ENCODE peak calls at places on chromosomes 2 and 18, in eight cellular contexts. F, Z, V, L, X, W, T and A are unnamed samples.

GRCh38 chr18:75854174-75854573 is 426.7 kb upstream of the SMIM21 start:
- ATAC-seq in X (peak), F (no peak), T (no peak), W (peak), Z (no peak), L (no peak), V (no peak), A (no peak)

GRCh38 chr2:19425419-19425818 is 67.0 kb upstream of the OSR1 start:
- ATAC-seq in T (no peak), F (no peak), V (no peak), X (no peak), W (no peak), L (no peak), Z (no peak), A (no peak)

GRCh38 chr2:168945508-168945907 is 44.4 kb downstream of the G6PC2 start:
- ATAC-seq in F (no peak), T (no peak), X (no peak), Z (no peak), L (no peak), V (no peak), W (no peak), A (no peak)

GRCh38 chr2:207223051-207223450 is 57.3 kb upstream of the KLF7 start:
- ATAC-seq in W (no peak), L (peak), T (no peak), Z (peak), X (no peak), F (peak), V (no peak), A (peak)

GRCh38 chr2:18178736-18179349 is 300.4 kb downstream of the KCNS3 start:
- ATAC-seq in X (peak), V (peak), F (peak), Z (peak), L (peak), T (peak), W (peak), A (peak)

GRCh38 chr2:23433282-23433681 is 48.3 kb downstream of the KLHL29 start:
- ATAC-seq in W (no peak), L (no peak), F (no peak), X (no peak), T (no peak), Z (no peak), V (no peak), A (no peak)

GRCh38 chr18:69531973-69532372 is 131.3 kb downstream of the DOK6 start:
- ATAC-seq in F (no peak), L (no peak), X (no peak), T (no peak), V (no peak), W (no peak), Z (no peak), A (no peak)

GRCh38 chr2:112713926-112714325 is 6.9 kb upstream of the NT5DC4 start:
- ATAC-seq in L (no peak), F (no peak), X (no peak), W (no peak), Z (no peak), V (no peak), T (no peak), A (no peak)

GRCh38 chr2:61255580-61256437 is 93.8 kb downstream of the C2orf74 start:
- ATAC-seq in X (no peak), F (no peak), T (no peak), V (peak), L (no peak), Z (peak), W (no peak), A (peak)

GRCh38 chr2:60872510-60872928 is 8.9 kb upstream of the REL start:
- ATAC-seq in T (peak), L (peak), Z (no peak), F (peak), V (no peak), W (no peak), X (no peak), A (no peak)

GRCh38 chr18:21181763-21182162 is 60.3 kb upstream of the GREB1L start:
- ATAC-seq in T (no peak), V (no peak), Z (no peak), F (no peak), X (no peak), W (no peak), L (no peak), A (no peak)

GRCh38 chr2:62215306-62216064 is 19.6 kb downstream of the B3GNT2 start:
- ATAC-seq in F (peak), L (no peak), W (no peak), T (no peak), X (peak), V (peak), Z (peak), A (peak)

GRCh38 chr2:230473378-230473777 is 57.4 kb downstream of the SP100 start:
- ATAC-seq in X (no peak), V (peak), T (no peak), W (no peak), Z (no peak), L (peak), F (no peak), A (no peak)

GRCh38 chr2:81234711-81235110 is 930.2 kb upstream of the LRRTM1 start:
- ATAC-seq in W (no peak), X (no peak), L (no peak), Z (peak), F (no peak), T (no peak), V (no peak), A (no peak)

GRCh38 chr18:57845468-57846103 is 42.5 kb upstream of the ATP8B1 start:
- ATAC-seq in Z (no peak), W (peak), T (peak), F (peak), V (peak), L (no peak), X (no peak), A (peak)

GRCh38 chr2:215728504-215729065 is 284.8 kb downstream of the MREG start:
- ATAC-seq in Z (peak), V (peak), F (peak), L (peak), X (no peak), T (no peak), W (no peak), A (no peak)

GRCh38 chr18:70578480-70578879 is 289.6 kb downstream of the SOCS6 start:
- ATAC-seq in L (no peak), X (no peak), T (no peak), W (peak), V (no peak), Z (no peak), F (no peak), A (no peak)

GRCh38 chr2:177264209-177264538 is 353 bp downstream of the NFE2L2 start:
- ATAC-seq in Z (peak), V (peak), F (no peak), W (peak), L (no peak), X (peak), T (no peak), A (peak)